ENCODE peak calls at places on chromosomes 16 and 17, in six cellular contexts. Z is mesenchymal stem cell, D is IMR-90, W is mesendoderm, C is H9, P is H1. R is an unnamed sample. For H3K4me1, the result is how much of the 10 kb centered on the place peaks cover.

GRCh38 chr17:58315750-58316149 is 12.8 kb downstream of the TSPOAP1 start:
- DNase-seq in W (no peak), P (no peak), Z (no peak), D (no peak), C (no peak), R (no peak)

GRCh38 chr17:48541574-48542113 is 3.3 kb downstream of the HOXB2 start:
- DNase-seq in P (peak), D (peak), Z (peak), W (no peak), C (peak), R (no peak)

GRCh38 chr16:27824006-27824405 is 239.5 kb downstream of the GSG1L start:
- DNase-seq in P (no peak), D (no peak), Z (no peak), C (no peak), W (no peak), R (no peak)

GRCh38 chr17:77461277-77462057 is 320.7 kb downstream of the SEC14L1 start:
- DNase-seq in C (no peak), P (no peak), W (no peak), D (no peak), Z (no peak), R (no peak)

GRCh38 chr17:74558882-74559519 is 8.3 kb downstream of the CD300H start:
- DNase-seq in D (no peak), Z (no peak), P (no peak), W (no peak), C (peak), R (no peak)

GRCh38 chr16:68985855-68986254 is 119.6 kb upstream of the HAS3 start:
- DNase-seq in D (peak), C (no peak), Z (peak), P (no peak), W (no peak), R (no peak)

GRCh38 chr17:58741121-58741625 is 14.5 kb upstream of the PPM1E start:
- DNase-seq in C (no peak), P (no peak), D (peak), W (peak), Z (peak), R (no peak)

GRCh38 chr17:7750321-7750821 is 32.8 kb downstream of the DNAH2 start:
- DNase-seq in P (no peak), D (peak), C (no peak), W (no peak), Z (peak), R (no peak)

GRCh38 chr17:43645765-43646481 is 15.8 kb downstream of the MEOX1 start:
- DNase-seq in Z (peak), D (no peak), C (no peak), P (peak), W (no peak), R (no peak)

GRCh38 chr17:44906010-44906646 is 6.9 kb upstream of the EFTUD2 start:
- DNase-seq in C (peak), D (peak), Z (peak), P (no peak), W (peak), R (no peak)

GRCh38 chr17:38815576-38816193 is 9.4 kb downstream of the CWC25 start:
- DNase-seq in W (peak), C (no peak), P (no peak), Z (peak), D (peak), R (no peak)

GRCh38 chr16:11232852-11233726 is 22.9 kb downstream of the SOCS1 start:
- DNase-seq in W (peak), P (peak), Z (no peak), C (peak), D (no peak), R (no peak)

GRCh38 chr17:10135539-10136257 is 62.7 kb downstream of the GAS7 start:
- DNase-seq in P (no peak), C (no peak), W (no peak), Z (peak), D (peak), R (no peak)

DNA sequence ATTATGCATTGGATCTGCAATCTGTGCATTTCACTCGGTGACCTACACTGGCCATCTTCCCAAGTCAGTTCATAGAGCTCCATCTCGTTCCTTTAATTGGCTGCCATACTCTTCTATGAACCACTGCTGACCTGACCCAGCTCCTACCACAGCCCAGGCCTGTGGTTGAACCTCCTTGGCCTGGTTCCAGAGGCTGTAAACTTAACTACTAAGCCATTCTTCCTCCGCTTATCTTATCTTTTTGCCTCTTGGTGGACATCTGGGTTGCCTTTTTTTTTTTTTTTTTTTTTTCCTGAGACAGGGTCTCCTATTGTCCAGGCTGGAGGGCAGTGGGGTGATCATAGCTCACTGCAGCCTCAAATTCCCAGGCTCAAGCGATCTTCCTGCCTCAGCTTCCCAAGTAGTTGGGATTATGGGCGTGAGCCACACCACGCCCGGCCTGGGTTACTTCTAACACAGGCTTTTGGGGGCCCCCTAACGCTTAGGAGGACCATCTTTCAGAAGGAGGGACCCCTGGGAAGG is 18.3 kb downstream of the COQ7 start:
- DNase-seq in W (peak), C (no peak), Z (peak), P (no peak), D (no peak), R (no peak)
- H3K9ac ChIP-seq in W (no peak), C (no peak), Z (peak), P (no peak), D (no peak), R (no peak)

GRCh38 chr17:17153709-17154108 is 52.4 kb downstream of the PLD6 start:
- DNase-seq in C (no peak), D (no peak), Z (no peak), W (no peak), P (no peak), R (no peak)
- H3K4me1 ChIP-seq in C (under half), D (under half), Z (under half), W (under half), P (under half), R (under half)

GRCh38 chr16:75305364-75306101 is 54.1 kb upstream of the BCAR1 start:
- DNase-seq in W (peak), P (no peak), Z (peak), D (peak), C (no peak), R (no peak)

GRCh38 chr16:75306102-75306762 is 54.8 kb upstream of the BCAR1 start:
- DNase-seq in P (no peak), D (peak), Z (no peak), C (no peak), W (no peak), R (no peak)

GRCh38 chr16:75309156-75309555 is 57.7 kb upstream of the BCAR1 start:
- DNase-seq in Z (no peak), P (no peak), D (no peak), C (no peak), W (no peak), R (no peak)

GRCh38 chr16:75308011-75308410 is 56.6 kb upstream of the BCAR1 start:
- DNase-seq in D (no peak), W (no peak), C (no peak), P (no peak), Z (no peak), R (no peak)

GRCh38 chr16:75307506-75307905 is 56.1 kb upstream of the BCAR1 start:
- DNase-seq in C (no peak), W (no peak), D (no peak), Z (no peak), P (no peak), R (no peak)
- H2BK15ac ChIP-seq in C (no peak), W (no peak), D (no peak), Z (no peak), P (no peak), R (no peak)

GRCh38 chr17:27088767-27089078 is 205.2 kb upstream of the WSB1 start:
- DNase-seq in D (no peak), P (no peak), C (no peak), Z (no peak), W (no peak), R (no peak)
- H3K9ac ChIP-seq in D (no peak), P (no peak), C (no peak), Z (no peak), W (no peak), R (no peak)

DNA sequence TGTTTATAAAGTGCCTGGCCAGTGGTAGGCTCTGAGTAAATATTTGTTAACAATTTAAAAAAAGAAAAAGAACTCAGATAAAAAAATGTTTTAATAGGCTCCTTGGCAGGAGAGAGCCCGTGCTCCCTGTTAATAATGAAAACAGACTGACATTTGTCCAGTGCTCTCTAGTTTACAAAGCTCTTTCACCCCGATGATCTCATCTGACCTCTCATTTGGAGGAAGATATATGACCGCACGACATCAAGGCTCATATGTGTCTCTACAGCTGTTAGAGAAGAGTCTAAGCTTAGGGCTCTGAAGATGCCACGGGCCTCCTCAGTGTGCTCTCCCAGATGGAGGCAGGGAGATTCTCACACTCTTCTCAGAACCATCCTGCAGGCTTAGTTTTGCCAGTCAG is 280.8 kb upstream of the IRX5 start:
- DNase-seq in D (no peak), W (no peak), P (no peak), C (no peak), Z (peak), R (no peak)
- H3K4me1 ChIP-seq in D (under half), W (under half), P (under half), C (under half), Z (under half), R (under half)

DNA sequence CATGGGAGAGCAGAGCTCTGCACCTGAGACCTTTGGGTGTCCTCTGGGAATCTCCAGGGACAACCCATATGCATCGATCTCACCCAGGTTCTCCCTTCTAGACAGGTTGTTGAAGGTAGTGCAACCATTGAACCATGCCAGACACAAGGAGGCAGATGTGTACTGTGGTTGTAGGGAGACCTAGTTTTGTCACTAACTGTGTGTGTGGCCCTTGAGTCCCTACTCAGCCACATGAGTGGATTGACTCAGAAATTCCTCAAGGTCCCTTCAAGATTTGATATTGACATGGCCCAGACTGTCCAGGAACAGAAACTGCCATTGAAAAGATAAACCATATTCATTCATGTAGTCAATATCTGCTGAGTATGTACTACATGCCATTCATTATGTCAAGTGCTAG is 396.4 kb upstream of the CCL2 start:
- DNase-seq in D (no peak), P (no peak), Z (no peak), C (no peak), W (no peak), R (no peak)
- H2BK15ac ChIP-seq in D (no peak), P (no peak), Z (no peak), C (no peak), W (no peak), R (no peak)